ENCODE peak calls at places on chromosome 2, in seven cellular contexts. S is lung; V is ovary; W is activated CD4-positive, alpha-beta T cell treated with anti-CD3 and anti-CD28 coated beads, Interleukin-2, amount 50 U/mL, for 1 hour; E is hippocampal formation; R is cardiac muscle cell; P is HEK293T. N is an unnamed sample.
A peak's percentile ranks its signal among the peaks of the same experiment; 100 is the strongest.

GRCh38 chr2:81077396-81077795 is 772.8 kb upstream of the LRRTM1 start:
- DNase-seq in P (no peak), W (no peak), R (no peak), S (no peak), E (no peak), V (no peak), N (no peak)

GRCh38 chr2:172438064-172438421 is 10.7 kb downstream of the ITGA6 start:
- DNase-seq in S (no peak), P (no peak), E (no peak), R (no peak), W (peak; percentile 31), V (no peak), N (no peak)

GRCh38 chr2:209499071-209499470 is 75.2 kb downstream of the MAP2 start:
- DNase-seq in R (peak; percentile 20), P (no peak), W (no peak), S (no peak), E (no peak), V (no peak), N (no peak)

GRCh38 chr2:172440795-172441194 is 13.4 kb downstream of the ITGA6 start:
- DNase-seq in V (no peak), W (no peak), P (no peak), S (no peak), E (no peak), R (no peak), N (no peak)

GRCh38 chr2:37349376-37349775 is 4.9 kb downstream of the QPCT start:
- DNase-seq in R (no peak), P (no peak), W (no peak), V (no peak), E (no peak), S (no peak), N (no peak)

GRCh38 chr2:26925100-26925791 is 45.2 kb upstream of the MAPRE3 start:
- DNase-seq in P (no peak), W (no peak), S (no peak), E (no peak), R (peak; percentile 25), V (no peak), N (no peak)

GRCh38 chr2:157257312-157258252 is at the start of gene GALNT5:
- DNase-seq in V (no peak), R (peak; percentile 49), E (no peak), W (no peak), P (peak; percentile 21), S (no peak), N (no peak)

GRCh38 chr2:6896930-6897759 is 19.6 kb downstream of the RSAD2 start:
- DNase-seq in E (no peak), W (no peak), S (no peak), P (peak; percentile 18), V (no peak), R (peak; percentile 65), N (no peak)

GRCh38 chr2:138105358-138105757 is 141.1 kb downstream of the HNMT start:
- DNase-seq in R (peak; percentile 56), W (no peak), P (no peak), V (no peak), E (no peak), S (no peak), N (no peak)

GRCh38 chr2:228731517-228731916 is 539.6 kb downstream of the PID1 start:
- DNase-seq in W (no peak), S (no peak), E (no peak), V (no peak), R (peak; percentile 82), P (no peak), N (no peak)

GRCh38 chr2:47321411-47322031 is 81.4 kb upstream of the MSH2 start:
- DNase-seq in V (no peak), R (no peak), W (no peak), P (no peak), S (no peak), E (peak; percentile 50), N (peak; percentile 20)

GRCh38 chr2:181372656-181373055 is 84.5 kb upstream of the ITGA4 start:
- DNase-seq in E (no peak), V (no peak), R (no peak), W (no peak), P (no peak), S (no peak), N (no peak)

GRCh38 chr2:84939426-84940087 is 31.4 kb upstream of the KCMF1 start:
- DNase-seq in R (no peak), E (no peak), S (no peak), W (peak; percentile 55), V (no peak), P (no peak), N (no peak)

GRCh38 chr2:88038263-88039105 is 17.1 kb downstream of the KRCC1 start:
- DNase-seq in P (no peak), E (no peak), R (peak; percentile 73), W (no peak), V (no peak), S (no peak), N (no peak)

GRCh38 chr2:58594762-58595161 is 353.6 kb upstream of the FANCL start:
- DNase-seq in V (no peak), S (no peak), E (no peak), W (no peak), P (no peak), R (no peak), N (no peak)

GRCh38 chr2:231065966-231066365 is 9.3 kb downstream of the PSMD1 start:
- DNase-seq in W (no peak), V (no peak), P (no peak), S (no peak), R (no peak), E (no peak), N (no peak)

GRCh38 chr2:241551998-241552737 is 6.4 kb upstream of the BOK start:
- DNase-seq in V (no peak), S (no peak), P (no peak), E (no peak), R (no peak), W (no peak), N (no peak)

GRCh38 chr2:128493880-128494279 is 175.2 kb upstream of the HS6ST1 start:
- DNase-seq in S (no peak), P (no peak), R (no peak), E (no peak), V (no peak), W (no peak), N (no peak)

GRCh38 chr2:20231632-20232031 is 6.7 kb upstream of the SDC1 start:
- DNase-seq in R (no peak), V (no peak), E (no peak), W (no peak), P (no peak), S (peak; percentile 63), N (no peak)

GRCh38 chr2:159875083-159875482 is 77.1 kb upstream of the CD302 start:
- DNase-seq in P (no peak), S (no peak), W (no peak), R (no peak), V (peak; percentile 28), E (no peak), N (no peak)

GRCh38 chr2:204571911-204572310 is 26.6 kb downstream of the PARD3B start:
- DNase-seq in R (no peak), P (no peak), W (no peak), S (no peak), V (no peak), E (no peak), N (no peak)

GRCh38 chr2:42239811-42240210 is 70.7 kb downstream of the EML4 start:
- DNase-seq in W (no peak), E (no peak), P (no peak), V (no peak), S (no peak), R (no peak), N (no peak)

GRCh38 chr2:20684581-20685063 is 17.7 kb downstream of the GDF7 start:
- DNase-seq in V (no peak), P (no peak), S (no peak), E (no peak), R (no peak), W (no peak), N (no peak)

GRCh38 chr2:231667497-231667896 is 40.8 kb upstream of the PTMA start:
- DNase-seq in P (no peak), S (no peak), V (peak; percentile 31), E (no peak), R (no peak), W (no peak), N (no peak)

N was measured in C1 segment of cervical spinal cord.